ENCODE peak calls at places on chromosomes 4 and X, in five cellular contexts. One of them, this sample, is unnamed.

GRCh38 chr4:23999714-24000113 is 109.9 kb upstream of the PPARGC1A start:
- DNase-seq in HCT116: no peak
- DNase-seq in neural progenitor cell: no peak
- DNase-seq in left ventricle myocardium inferior: no peak
- DNase-seq in fibroblast of lung: peak; percentile 65
- DNase-seq in this sample: no peak

GRCh38 chrX:69144854-69145253 is 20.4 kb downstream of the PJA1 start:
- DNase-seq in HCT116: no peak
- DNase-seq in neural progenitor cell: no peak
- DNase-seq in left ventricle myocardium inferior: no peak
- DNase-seq in fibroblast of lung: no peak
- DNase-seq in this sample: no peak

GRCh38 chr4:165325732-165326512 is 1.5 kb upstream of the MSMO1 start:
- DNase-seq in HCT116: peak; percentile 47
- DNase-seq in neural progenitor cell: no peak
- DNase-seq in left ventricle myocardium inferior: no peak
- DNase-seq in fibroblast of lung: peak; percentile 95
- DNase-seq in this sample: no peak

GRCh38 chr4:151950993-151951726 is 190.4 kb upstream of the GATB start:
- DNase-seq in HCT116: no peak
- DNase-seq in neural progenitor cell: no peak
- DNase-seq in left ventricle myocardium inferior: no peak
- DNase-seq in fibroblast of lung: peak; percentile 3
- DNase-seq in this sample: no peak

GRCh38 chrX:71618303-71618721 is at the start of gene CXCR3:
- DNase-seq in HCT116: no peak
- DNase-seq in neural progenitor cell: no peak
- DNase-seq in left ventricle myocardium inferior: peak; percentile 37
- DNase-seq in fibroblast of lung: peak; percentile 44
- DNase-seq in this sample: peak; percentile 27

GRCh38 chr4:28686618-28687017 is 1826.0 kb downstream of the STIM2 start:
- DNase-seq in HCT116: peak; percentile 58
- DNase-seq in neural progenitor cell: peak; percentile 63
- DNase-seq in left ventricle myocardium inferior: peak; percentile 14
- DNase-seq in fibroblast of lung: peak; percentile 9
- DNase-seq in this sample: no peak

GRCh38 chr4:3642056-3642630 is 109.9 kb upstream of the LRPAP1 start:
- DNase-seq in HCT116: no peak
- DNase-seq in neural progenitor cell: no peak
- DNase-seq in left ventricle myocardium inferior: no peak
- DNase-seq in fibroblast of lung: no peak
- DNase-seq in this sample: no peak

GRCh38 chr4:56906534-56906933 is 1.2 kb upstream of the REST start:
- DNase-seq in HCT116: no peak
- DNase-seq in neural progenitor cell: no peak
- DNase-seq in left ventricle myocardium inferior: no peak
- DNase-seq in fibroblast of lung: no peak
- DNase-seq in this sample: no peak

GRCh38 chr4:38008493-38009120 is 48.4 kb downstream of the PTTG2 start:
- DNase-seq in HCT116: no peak
- DNase-seq in neural progenitor cell: no peak
- DNase-seq in left ventricle myocardium inferior: no peak
- DNase-seq in fibroblast of lung: no peak
- DNase-seq in this sample: no peak

GRCh38 chrX:117969782-117970181 is 146.8 kb downstream of the KLHL13 start:
- DNase-seq in HCT116: no peak
- DNase-seq in neural progenitor cell: no peak
- DNase-seq in left ventricle myocardium inferior: no peak
- DNase-seq in fibroblast of lung: no peak
- DNase-seq in this sample: no peak
- H3K27ac ChIP-seq in HCT116: no peak overlapping the region
- H3K27ac ChIP-seq in neural progenitor cell: no peak overlapping the region
- H3K27ac ChIP-seq in left ventricle myocardium inferior: no peak overlapping the region
- H3K27ac ChIP-seq in fibroblast of lung: no peak overlapping the region
- H3K27ac ChIP-seq in this sample: no peak overlapping the region

DNA sequence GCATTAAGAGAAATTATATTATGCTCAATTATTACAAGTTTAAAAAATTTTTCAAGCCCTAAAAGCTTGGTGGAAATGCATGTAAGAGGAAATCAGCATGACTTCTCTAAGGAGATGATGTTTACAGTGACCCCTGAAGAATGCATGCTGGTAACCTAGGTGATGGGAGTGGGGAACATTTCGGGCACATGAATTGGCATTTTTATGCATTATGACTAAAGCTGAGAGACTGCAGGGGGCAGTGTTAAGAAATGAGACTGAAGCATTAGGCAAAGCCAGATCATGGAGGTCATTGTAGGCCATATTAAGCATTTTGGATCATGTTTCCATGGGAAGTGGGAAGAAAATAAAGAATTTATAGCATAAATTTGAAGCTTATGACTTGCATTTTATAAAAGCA is 421.3 kb downstream of the FAT4 start:
- DNase-seq in HCT116: no peak
- DNase-seq in neural progenitor cell: no peak
- DNase-seq in left ventricle myocardium inferior: no peak
- DNase-seq in fibroblast of lung: peak; percentile 54
- DNase-seq in this sample: no peak
- TF ChIP-seq CTCF in HCT116: peak; percentile 40
- TF ChIP-seq CTCF in neural progenitor cell: peak; percentile 27
- TF ChIP-seq CTCF in left ventricle myocardium inferior: no peak
- TF ChIP-seq CTCF in fibroblast of lung: peak; percentile 26
- TF ChIP-seq CTCF in this sample: no peak

GRCh38 chr4:9782136-9782436 is 652 bp downstream of the DRD5 start:
- DNase-seq in HCT116: no peak
- DNase-seq in neural progenitor cell: no peak
- DNase-seq in left ventricle myocardium inferior: no peak
- DNase-seq in fibroblast of lung: no peak
- DNase-seq in this sample: no peak

GRCh38 chr4:9785926-9786325 is 4.5 kb downstream of the DRD5 start:
- DNase-seq in HCT116: no peak
- DNase-seq in neural progenitor cell: no peak
- DNase-seq in left ventricle myocardium inferior: no peak
- DNase-seq in fibroblast of lung: no peak
- DNase-seq in this sample: no peak

DNA sequence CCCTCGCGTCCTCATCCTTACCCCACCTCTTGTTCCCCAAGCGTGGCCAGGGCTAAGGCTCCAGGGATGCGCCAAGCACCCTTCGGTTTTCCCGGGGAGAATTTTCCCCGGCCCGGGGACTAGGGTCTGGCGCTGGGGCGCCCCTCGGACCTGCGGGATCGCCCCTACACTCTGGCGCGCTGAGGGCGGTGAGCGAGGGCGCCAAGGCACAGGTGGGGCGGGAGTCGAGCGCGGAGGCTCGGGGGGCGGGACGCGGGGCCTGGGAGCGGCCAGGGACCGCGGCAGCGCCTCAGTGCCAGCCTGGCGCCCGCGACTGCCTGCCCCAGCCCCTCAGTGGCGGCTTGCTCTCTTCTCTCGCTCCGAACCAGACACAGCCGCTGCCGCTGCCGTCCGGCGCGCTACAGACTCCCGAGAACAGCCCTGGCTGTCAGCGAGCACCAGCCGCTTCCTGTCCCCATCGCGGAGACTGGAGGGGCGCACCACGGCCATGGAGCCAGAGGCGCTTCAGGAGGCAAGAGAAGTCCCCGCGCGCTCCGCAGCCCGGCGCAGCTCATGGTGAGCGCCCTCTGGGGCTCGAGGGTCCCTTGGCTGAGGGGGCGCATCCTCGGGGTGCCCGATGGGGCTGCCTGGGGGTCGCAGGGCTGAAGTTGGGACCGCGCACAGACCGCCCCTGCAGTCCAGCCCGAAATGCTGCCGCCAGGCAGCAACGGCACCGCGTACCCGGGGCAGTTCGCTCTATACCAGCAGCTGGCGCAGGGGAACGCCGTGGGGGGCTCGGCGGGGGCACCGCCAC is at the start of gene DRD5:
- DNase-seq in HCT116: no peak
- DNase-seq in neural progenitor cell: peak; percentile 70
- DNase-seq in left ventricle myocardium inferior: no peak
- DNase-seq in fibroblast of lung: no peak
- DNase-seq in this sample: no peak
- H3K27me3 ChIP-seq in HCT116: peaks cover 47% of the 10 kb centered on the region
- H3K27me3 ChIP-seq in neural progenitor cell: peaks cover 98% of the 10 kb centered on the region
- H3K27me3 ChIP-seq in left ventricle myocardium inferior: peaks cover 82% of the 10 kb centered on the region
- H3K27me3 ChIP-seq in fibroblast of lung: no peaks in the 10 kb centered on the region
- H3K27me3 ChIP-seq in this sample: peaks cover 12% of the 10 kb centered on the region

GRCh38 chrX:115562492-115562872 is 1.5 kb downstream of the PLS3 start:
- DNase-seq in HCT116: no peak
- DNase-seq in neural progenitor cell: no peak
- DNase-seq in left ventricle myocardium inferior: no peak
- DNase-seq in fibroblast of lung: peak; percentile 43
- DNase-seq in this sample: no peak
- H3K27ac ChIP-seq in HCT116: peak overlapping the region; percentile 85
- H3K27ac ChIP-seq in neural progenitor cell: no peak overlapping the region
- H3K27ac ChIP-seq in left ventricle myocardium inferior: peak overlapping the region; percentile 93
- H3K27ac ChIP-seq in fibroblast of lung: peak overlapping the region; percentile 85
- H3K27ac ChIP-seq in this sample: no peak overlapping the region

GRCh38 chrX:148354906-148355305 is 145.5 kb upstream of the AFF2 start:
- DNase-seq in HCT116: no peak
- DNase-seq in neural progenitor cell: no peak
- DNase-seq in left ventricle myocardium inferior: no peak
- DNase-seq in fibroblast of lung: peak; percentile 1
- DNase-seq in this sample: no peak
- TF ChIP-seq CTCF in HCT116: no peak
- TF ChIP-seq CTCF in neural progenitor cell: no peak
- TF ChIP-seq CTCF in left ventricle myocardium inferior: no peak
- TF ChIP-seq CTCF in fibroblast of lung: no peak
- TF ChIP-seq CTCF in this sample: no peak

GRCh38 chr4:60344908-60345307 is 855.2 kb upstream of the ADGRL3 start:
- DNase-seq in HCT116: no peak
- DNase-seq in neural progenitor cell: no peak
- DNase-seq in left ventricle myocardium inferior: no peak
- DNase-seq in fibroblast of lung: no peak
- DNase-seq in this sample: no peak
- H3K27me3 ChIP-seq in HCT116: no peaks in the 10 kb centered on the region
- H3K27me3 ChIP-seq in neural progenitor cell: no peaks in the 10 kb centered on the region
- H3K27me3 ChIP-seq in left ventricle myocardium inferior: no peaks in the 10 kb centered on the region
- H3K27me3 ChIP-seq in fibroblast of lung: no peaks in the 10 kb centered on the region
- H3K27me3 ChIP-seq in this sample: no peaks in the 10 kb centered on the region

GRCh38 chr4:118988635-118988972 is 100.0 kb downstream of the SYNPO2 start:
- DNase-seq in HCT116: no peak
- DNase-seq in neural progenitor cell: no peak
- DNase-seq in left ventricle myocardium inferior: no peak
- DNase-seq in fibroblast of lung: no peak
- DNase-seq in this sample: no peak
- H3K27ac ChIP-seq in HCT116: no peak overlapping the region
- H3K27ac ChIP-seq in neural progenitor cell: no peak overlapping the region
- H3K27ac ChIP-seq in left ventricle myocardium inferior: peak overlapping the region; percentile 65
- H3K27ac ChIP-seq in fibroblast of lung: peak overlapping the region; percentile 81
- H3K27ac ChIP-seq in this sample: no peak overlapping the region

GRCh38 chr4:112348488-112349158 is 51.5 kb downstream of the ALPK1 start:
- DNase-seq in HCT116: peak; percentile 32
- DNase-seq in neural progenitor cell: peak; percentile 81
- DNase-seq in left ventricle myocardium inferior: peak; percentile 84
- DNase-seq in fibroblast of lung: peak; percentile 67
- DNase-seq in this sample: no peak
- TF ChIP-seq CTCF in HCT116: peak; percentile 34
- TF ChIP-seq CTCF in neural progenitor cell: peak; percentile 57
- TF ChIP-seq CTCF in left ventricle myocardium inferior: peak; percentile 37
- TF ChIP-seq CTCF in fibroblast of lung: peak; percentile 36
- TF ChIP-seq CTCF in this sample: no peak

GRCh38 chrX:83535417-83536244 is 27.5 kb downstream of the POU3F4 start:
- DNase-seq in HCT116: no peak
- DNase-seq in neural progenitor cell: no peak
- DNase-seq in left ventricle myocardium inferior: no peak
- DNase-seq in fibroblast of lung: peak; percentile 12
- DNase-seq in this sample: no peak

DNA sequence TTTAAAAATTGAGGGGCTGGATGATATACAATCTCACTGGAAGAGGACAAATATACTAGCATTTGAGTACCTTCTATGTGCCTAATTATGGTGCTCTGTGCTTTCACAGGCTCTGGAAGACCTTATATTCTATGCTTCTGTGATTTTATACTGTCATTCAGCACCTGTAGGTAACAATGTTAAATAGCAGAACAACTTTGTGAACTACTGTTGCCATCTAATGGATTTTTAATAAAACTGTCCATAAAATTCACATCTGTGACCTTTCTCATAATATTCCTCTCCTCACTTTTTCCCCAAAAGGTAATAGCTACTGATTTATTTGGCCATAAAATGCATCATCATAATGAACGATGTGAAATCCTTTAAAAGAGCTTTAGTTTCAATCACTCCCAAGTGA is 21.9 kb downstream of the POU3F4 start:
- DNase-seq in HCT116: no peak
- DNase-seq in neural progenitor cell: no peak
- DNase-seq in left ventricle myocardium inferior: no peak
- DNase-seq in fibroblast of lung: no peak
- DNase-seq in this sample: no peak
- H3K27me3 ChIP-seq in HCT116: no peaks in the 10 kb centered on the region
- H3K27me3 ChIP-seq in neural progenitor cell: no peaks in the 10 kb centered on the region
- H3K27me3 ChIP-seq in left ventricle myocardium inferior: no peaks in the 10 kb centered on the region
- H3K27me3 ChIP-seq in fibroblast of lung: no peaks in the 10 kb centered on the region
- H3K27me3 ChIP-seq in this sample: no peaks in the 10 kb centered on the region

This sample was measured in CD4-positive, alpha-beta T cell.